ENCODE peak calls at places on chromosomes 2 and 18, in four cellular contexts. K is GM03348, U is A549, J is H54. F is an unnamed sample.

GRCh38 chr2:216698895-216699294 is 3.5 kb upstream of the IGFBP5 start:
- DNase-seq in K (peak), U (peak), J (peak), F (peak)

GRCh38 chr2:28346587-28346986 is 46.1 kb upstream of the FOSL2 start:
- DNase-seq in J (no peak), U (no peak), K (no peak), F (no peak)

GRCh38 chr2:61117534-61117933 is 44.5 kb upstream of the C2orf74 start:
- DNase-seq in J (no peak), K (no peak), U (no peak), F (peak)

GRCh38 chr2:42193722-42194187 is 24.6 kb downstream of the EML4 start:
- DNase-seq in U (no peak), J (no peak), K (no peak), F (no peak)

GRCh38 chr2:15718103-15718943 is 126.7 kb downstream of the DDX1 start:
- DNase-seq in J (no peak), K (no peak), U (no peak), F (no peak)

GRCh38 chr2:169770991-169771390 is 27.7 kb upstream of the SSB start:
- DNase-seq in U (no peak), J (no peak), K (no peak), F (no peak)

GRCh38 chr2:169395821-169396374 is 33.6 kb upstream of the LRP2 start:
- DNase-seq in J (no peak), U (no peak), K (no peak), F (no peak)

GRCh38 chr2:20631617-20632307 is 19.1 kb downstream of the HS1BP3 start:
- DNase-seq in U (no peak), K (no peak), J (no peak), F (no peak)

GRCh38 chr18:68440433-68440832 is 274.5 kb downstream of the TMX3 start:
- DNase-seq in J (no peak), U (no peak), K (no peak), F (no peak)

GRCh38 chr18:43751835-43752234 is 474.5 kb upstream of the SYT4 start:
- DNase-seq in U (no peak), K (no peak), J (no peak), F (no peak)

GRCh38 chr2:234308814-234309195 is 188.1 kb downstream of the ARL4C start:
- DNase-seq in K (peak), J (no peak), U (peak), F (peak)

GRCh38 chr2:85215074-85216050 is 82.2 kb downstream of the TCF7L1 start:
- DNase-seq in K (peak), J (no peak), U (no peak), F (peak)